ENCODE peak calls at places on chromosomes 6 and 20, in ten cellular contexts. One of them, this sample, is unnamed.
A peak's percentile ranks its signal among the peaks of the same experiment; 100 is the strongest.

GRCh38 chr6:52286798-52287432 is 2.4 kb upstream of the MCM3 start:
- DNase-seq in body of pancreas: peak; percentile 63
- DNase-seq in right cardiac atrium: peak; percentile 71
- DNase-seq in GM23248: peak; percentile 82
- DNase-seq in hepatocyte: peak; percentile 76
- DNase-seq in psoas muscle: peak; percentile 56
- DNase-seq in IMR-90: peak; percentile 72
- DNase-seq in mucosa of descending colon: peak; percentile 64
- DNase-seq in GM23338: peak; percentile 85
- DNase-seq in right atrium auricular region: no peak
- DNase-seq in this sample: peak; percentile 76

GRCh38 chr20:45088247-45088646 is 12.7 kb downstream of the KCNS1 start:
- DNase-seq in hepatocyte: peak; percentile 49
- DNase-seq in psoas muscle: no peak
- DNase-seq in body of pancreas: no peak
- DNase-seq in GM23248: peak; percentile 96
- DNase-seq in IMR-90: peak; percentile 96
- DNase-seq in right cardiac atrium: no peak
- DNase-seq in mucosa of descending colon: no peak
- DNase-seq in right atrium auricular region: no peak
- DNase-seq in GM23338: peak; percentile 19
- DNase-seq in this sample: no peak

GRCh38 chr20:47304287-47304686 is 52.2 kb downstream of the ZMYND8 start:
- DNase-seq in right cardiac atrium: no peak
- DNase-seq in psoas muscle: no peak
- DNase-seq in IMR-90: peak; percentile 72
- DNase-seq in body of pancreas: no peak
- DNase-seq in right atrium auricular region: no peak
- DNase-seq in GM23338: no peak
- DNase-seq in hepatocyte: peak; percentile 60
- DNase-seq in mucosa of descending colon: no peak
- DNase-seq in GM23248: peak; percentile 17
- DNase-seq in this sample: no peak

GRCh38 chr6:145143379-145143778 is 591.9 kb downstream of the EPM2A start:
- DNase-seq in mucosa of descending colon: no peak
- DNase-seq in hepatocyte: no peak
- DNase-seq in GM23338: no peak
- DNase-seq in body of pancreas: no peak
- DNase-seq in right cardiac atrium: no peak
- DNase-seq in GM23248: no peak
- DNase-seq in right atrium auricular region: no peak
- DNase-seq in psoas muscle: no peak
- DNase-seq in IMR-90: no peak
- DNase-seq in this sample: no peak

GRCh38 chr20:23043376-23043775 is 6.1 kb downstream of the THBD start:
- DNase-seq in mucosa of descending colon: no peak
- DNase-seq in GM23248: no peak
- DNase-seq in psoas muscle: no peak
- DNase-seq in right atrium auricular region: no peak
- DNase-seq in GM23338: no peak
- DNase-seq in IMR-90: no peak
- DNase-seq in body of pancreas: no peak
- DNase-seq in hepatocyte: no peak
- DNase-seq in right cardiac atrium: no peak
- DNase-seq in this sample: no peak

GRCh38 chr6:403659-404655 is 12.4 kb downstream of the IRF4 start:
- DNase-seq in mucosa of descending colon: peak; percentile 48
- DNase-seq in right atrium auricular region: no peak
- DNase-seq in GM23338: no peak
- DNase-seq in psoas muscle: no peak
- DNase-seq in hepatocyte: no peak
- DNase-seq in GM23248: no peak
- DNase-seq in IMR-90: no peak
- DNase-seq in body of pancreas: no peak
- DNase-seq in right cardiac atrium: no peak
- DNase-seq in this sample: no peak

GRCh38 chr6:15460110-15460727 is 202.6 kb downstream of the DTNBP1 start:
- DNase-seq in mucosa of descending colon: no peak
- DNase-seq in GM23338: no peak
- DNase-seq in GM23248: no peak
- DNase-seq in IMR-90: no peak
- DNase-seq in right atrium auricular region: no peak
- DNase-seq in right cardiac atrium: no peak
- DNase-seq in hepatocyte: no peak
- DNase-seq in body of pancreas: no peak
- DNase-seq in psoas muscle: no peak
- DNase-seq in this sample: no peak

GRCh38 chr6:20571261-20571660 is 37.0 kb downstream of the CDKAL1 start:
- DNase-seq in IMR-90: no peak
- DNase-seq in psoas muscle: no peak
- DNase-seq in GM23248: no peak
- DNase-seq in hepatocyte: no peak
- DNase-seq in right atrium auricular region: no peak
- DNase-seq in right cardiac atrium: no peak
- DNase-seq in GM23338: no peak
- DNase-seq in body of pancreas: no peak
- DNase-seq in mucosa of descending colon: no peak
- DNase-seq in this sample: no peak

GRCh38 chr6:79734374-79734773 is 103.2 kb downstream of the SH3BGRL2 start:
- DNase-seq in hepatocyte: no peak
- DNase-seq in psoas muscle: no peak
- DNase-seq in right atrium auricular region: no peak
- DNase-seq in IMR-90: no peak
- DNase-seq in GM23248: no peak
- DNase-seq in mucosa of descending colon: no peak
- DNase-seq in GM23338: no peak
- DNase-seq in body of pancreas: no peak
- DNase-seq in right cardiac atrium: no peak
- DNase-seq in this sample: no peak

GRCh38 chr20:52361650-52362049 is 170.1 kb upstream of the ZFP64 start:
- DNase-seq in psoas muscle: no peak
- DNase-seq in IMR-90: no peak
- DNase-seq in GM23338: no peak
- DNase-seq in hepatocyte: no peak
- DNase-seq in right cardiac atrium: no peak
- DNase-seq in body of pancreas: no peak
- DNase-seq in mucosa of descending colon: no peak
- DNase-seq in right atrium auricular region: no peak
- DNase-seq in GM23248: no peak
- DNase-seq in this sample: no peak

GRCh38 chr6:155349129-155349528 is 34.8 kb upstream of the TFB1M start:
- DNase-seq in GM23338: no peak
- DNase-seq in GM23248: peak; percentile 63
- DNase-seq in hepatocyte: no peak
- DNase-seq in psoas muscle: no peak
- DNase-seq in body of pancreas: no peak
- DNase-seq in right atrium auricular region: no peak
- DNase-seq in right cardiac atrium: no peak
- DNase-seq in IMR-90: peak; percentile 67
- DNase-seq in mucosa of descending colon: no peak
- DNase-seq in this sample: no peak

GRCh38 chr6:128280960-128281359 is 239.4 kb downstream of the PTPRK start:
- DNase-seq in GM23338: peak; percentile 60
- DNase-seq in right atrium auricular region: no peak
- DNase-seq in IMR-90: no peak
- DNase-seq in body of pancreas: no peak
- DNase-seq in hepatocyte: no peak
- DNase-seq in mucosa of descending colon: no peak
- DNase-seq in right cardiac atrium: no peak
- DNase-seq in GM23248: no peak
- DNase-seq in psoas muscle: no peak
- DNase-seq in this sample: no peak

GRCh38 chr20:21430031-21430430 is 32.7 kb upstream of the NKX2-4 start:
- DNase-seq in IMR-90: no peak
- DNase-seq in mucosa of descending colon: no peak
- DNase-seq in GM23338: no peak
- DNase-seq in hepatocyte: no peak
- DNase-seq in right atrium auricular region: no peak
- DNase-seq in psoas muscle: no peak
- DNase-seq in GM23248: no peak
- DNase-seq in body of pancreas: no peak
- DNase-seq in right cardiac atrium: no peak
- DNase-seq in this sample: no peak

GRCh38 chr6:62285612-62286469 is at the start of gene KHDRBS2:
- DNase-seq in body of pancreas: peak; percentile 77
- DNase-seq in psoas muscle: peak; percentile 79
- DNase-seq in hepatocyte: peak; percentile 95
- DNase-seq in right cardiac atrium: peak; percentile 79
- DNase-seq in IMR-90: no peak
- DNase-seq in mucosa of descending colon: peak; percentile 92
- DNase-seq in GM23338: peak; percentile 88
- DNase-seq in right atrium auricular region: peak; percentile 74
- DNase-seq in GM23248: peak; percentile 3
- DNase-seq in this sample: peak; percentile 3
- H3K4me3 ChIP-seq in body of pancreas: no peak within 1 kb of the TSS
- H3K4me3 ChIP-seq in psoas muscle: peak within 1 kb of the TSS; percentile 64
- H3K4me3 ChIP-seq in hepatocyte: peak within 1 kb of the TSS; percentile 48
- H3K4me3 ChIP-seq in right cardiac atrium: peak within 1 kb of the TSS; percentile 4
- H3K4me3 ChIP-seq in IMR-90: no peak within 1 kb of the TSS
- H3K4me3 ChIP-seq in mucosa of descending colon: no peak within 1 kb of the TSS
- H3K4me3 ChIP-seq in GM23338: peak within 1 kb of the TSS; percentile 65
- H3K4me3 ChIP-seq in right atrium auricular region: peak within 1 kb of the TSS; percentile 40
- H3K4me3 ChIP-seq in GM23248: no peak within 1 kb of the TSS
- H3K4me3 ChIP-seq in this sample: no peak within 1 kb of the TSS

GRCh38 chr6:3750324-3751018 is 1.0 kb downstream of the PXDC1 start:
- DNase-seq in mucosa of descending colon: peak; percentile 87
- DNase-seq in psoas muscle: peak; percentile 89
- DNase-seq in hepatocyte: peak; percentile 89
- DNase-seq in right cardiac atrium: peak; percentile 89
- DNase-seq in right atrium auricular region: peak; percentile 91
- DNase-seq in body of pancreas: peak; percentile 76
- DNase-seq in GM23248: peak; percentile 91
- DNase-seq in GM23338: peak; percentile 69
- DNase-seq in IMR-90: peak; percentile 72
- DNase-seq in this sample: peak; percentile 39

GRCh38 chr6:3752538-3753227 is 1.2 kb upstream of the PXDC1 start:
- DNase-seq in GM23248: no peak
- DNase-seq in right atrium auricular region: no peak
- DNase-seq in GM23338: peak; percentile 31
- DNase-seq in mucosa of descending colon: no peak
- DNase-seq in IMR-90: no peak
- DNase-seq in psoas muscle: no peak
- DNase-seq in hepatocyte: no peak
- DNase-seq in body of pancreas: no peak
- DNase-seq in right cardiac atrium: no peak
- DNase-seq in this sample: no peak

GRCh38 chr6:3751730-3752537 is 421 bp upstream of the PXDC1 start:
- DNase-seq in body of pancreas: peak; percentile 81
- DNase-seq in right atrium auricular region: peak; percentile 94
- DNase-seq in GM23338: peak; percentile 88
- DNase-seq in mucosa of descending colon: peak; percentile 88
- DNase-seq in right cardiac atrium: peak; percentile 93
- DNase-seq in hepatocyte: peak; percentile 97
- DNase-seq in GM23248: peak; percentile 98
- DNase-seq in IMR-90: peak; percentile 93
- DNase-seq in psoas muscle: peak; percentile 92
- DNase-seq in this sample: peak; percentile 75

GRCh38 chr6:3749991-3750323 is 1.6 kb downstream of the PXDC1 start:
- DNase-seq in GM23248: peak; percentile 91
- DNase-seq in right cardiac atrium: peak; percentile 76
- DNase-seq in IMR-90: peak; percentile 74
- DNase-seq in hepatocyte: peak; percentile 81
- DNase-seq in psoas muscle: peak; percentile 72
- DNase-seq in body of pancreas: peak; percentile 65
- DNase-seq in GM23338: no peak
- DNase-seq in mucosa of descending colon: peak; percentile 54
- DNase-seq in right atrium auricular region: peak; percentile 87
- DNase-seq in this sample: no peak

GRCh38 chr6:3751019-3751729 is at the start of gene PXDC1:
- DNase-seq in GM23338: peak; percentile 61
- DNase-seq in psoas muscle: no peak
- DNase-seq in IMR-90: no peak
- DNase-seq in hepatocyte: peak; percentile 66
- DNase-seq in right atrium auricular region: no peak
- DNase-seq in GM23248: peak; percentile 67
- DNase-seq in mucosa of descending colon: peak; percentile 62
- DNase-seq in body of pancreas: no peak
- DNase-seq in right cardiac atrium: no peak
- DNase-seq in this sample: no peak
- H3K4me1 ChIP-seq in GM23338: peaks cover 15% of the 10 kb centered on the region
- H3K4me1 ChIP-seq in psoas muscle: peaks cover 37% of the 10 kb centered on the region
- H3K4me1 ChIP-seq in IMR-90: peaks cover 22% of the 10 kb centered on the region
- H3K4me1 ChIP-seq in hepatocyte: peaks cover 28% of the 10 kb centered on the region
- H3K4me1 ChIP-seq in right atrium auricular region: no peaks in the 10 kb centered on the region
- H3K4me1 ChIP-seq in GM23248: peaks cover 21% of the 10 kb centered on the region
- H3K4me1 ChIP-seq in mucosa of descending colon: peaks cover 25% of the 10 kb centered on the region
- H3K4me1 ChIP-seq in body of pancreas: peaks cover 42% of the 10 kb centered on the region
- H3K4me1 ChIP-seq in right cardiac atrium: peaks cover 6% of the 10 kb centered on the region
- H3K4me1 ChIP-seq in this sample: peaks cover 5% of the 10 kb centered on the region

GRCh38 chr6:170290306-170291128 is at the start of gene DLL1:
- DNase-seq in hepatocyte: peak; percentile 49
- DNase-seq in right cardiac atrium: peak; percentile 71
- DNase-seq in psoas muscle: peak; percentile 57
- DNase-seq in GM23248: peak; percentile 70
- DNase-seq in mucosa of descending colon: no peak
- DNase-seq in body of pancreas: no peak
- DNase-seq in IMR-90: peak; percentile 29
- DNase-seq in GM23338: peak; percentile 87
- DNase-seq in right atrium auricular region: no peak
- DNase-seq in this sample: peak; percentile 78
- H3K4me3 ChIP-seq in hepatocyte: peak within 1 kb of the TSS; percentile 33
- H3K4me3 ChIP-seq in right cardiac atrium: peak within 1 kb of the TSS; percentile 83
- H3K4me3 ChIP-seq in psoas muscle: peak within 1 kb of the TSS; percentile 84
- H3K4me3 ChIP-seq in GM23248: peak within 1 kb of the TSS; percentile 95
- H3K4me3 ChIP-seq in mucosa of descending colon: peak within 1 kb of the TSS; percentile 40
- H3K4me3 ChIP-seq in body of pancreas: peak within 1 kb of the TSS; percentile 68
- H3K4me3 ChIP-seq in IMR-90: peak within 1 kb of the TSS; percentile 61
- H3K4me3 ChIP-seq in GM23338: peak within 1 kb of the TSS; percentile 78
- H3K4me3 ChIP-seq in right atrium auricular region: peak within 1 kb of the TSS; percentile 72
- H3K4me3 ChIP-seq in this sample: peak within 1 kb of the TSS; percentile 83

DNA sequence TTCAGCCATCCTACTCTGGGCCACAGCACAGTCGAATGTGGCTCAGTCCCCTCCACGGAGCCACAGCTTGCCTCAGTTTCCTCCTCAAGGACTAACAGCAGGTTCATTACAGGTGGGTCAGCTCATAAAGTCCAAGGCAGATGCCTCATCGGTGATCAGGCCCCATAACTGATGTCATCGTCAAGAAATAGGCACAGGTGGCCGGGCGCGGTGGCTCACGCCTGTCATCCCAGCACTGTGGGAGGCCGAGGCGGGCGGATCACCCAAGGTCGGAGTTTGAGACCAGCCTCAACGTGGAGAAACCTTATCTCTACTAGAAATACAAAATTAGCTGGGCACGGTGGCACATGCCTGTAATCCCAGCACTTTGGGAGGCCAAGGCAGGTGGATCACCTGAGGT is 3.4 kb downstream of the UCKL1 start:
- DNase-seq in mucosa of descending colon: peak; percentile 59
- DNase-seq in IMR-90: no peak
- DNase-seq in hepatocyte: no peak
- DNase-seq in GM23248: no peak
- DNase-seq in body of pancreas: no peak
- DNase-seq in GM23338: no peak
- DNase-seq in right atrium auricular region: no peak
- DNase-seq in right cardiac atrium: no peak
- DNase-seq in psoas muscle: no peak
- DNase-seq in this sample: no peak
- H3K4me1 ChIP-seq in mucosa of descending colon: peaks cover 75% of the 10 kb centered on the region
- H3K4me1 ChIP-seq in IMR-90: peaks cover 44% of the 10 kb centered on the region
- H3K4me1 ChIP-seq in hepatocyte: peaks cover 26% of the 10 kb centered on the region
- H3K4me1 ChIP-seq in GM23248: peaks cover 27% of the 10 kb centered on the region
- H3K4me1 ChIP-seq in body of pancreas: peaks cover 88% of the 10 kb centered on the region
- H3K4me1 ChIP-seq in GM23338: peaks cover 14% of the 10 kb centered on the region
- H3K4me1 ChIP-seq in right atrium auricular region: no peaks in the 10 kb centered on the region
- H3K4me1 ChIP-seq in right cardiac atrium: peaks cover 13% of the 10 kb centered on the region
- H3K4me1 ChIP-seq in psoas muscle: peaks cover 81% of the 10 kb centered on the region
- H3K4me1 ChIP-seq in this sample: peaks cover 23% of the 10 kb centered on the region

GRCh38 chr6:44023586-44024454 is 103.4 kb downstream of the MRPL14 start:
- DNase-seq in psoas muscle: no peak
- DNase-seq in mucosa of descending colon: no peak
- DNase-seq in IMR-90: no peak
- DNase-seq in right cardiac atrium: no peak
- DNase-seq in right atrium auricular region: no peak
- DNase-seq in body of pancreas: no peak
- DNase-seq in GM23248: no peak
- DNase-seq in hepatocyte: no peak
- DNase-seq in GM23338: no peak
- DNase-seq in this sample: no peak
- H3K4me3 ChIP-seq in psoas muscle: no peak overlapping the region
- H3K4me3 ChIP-seq in mucosa of descending colon: no peak overlapping the region
- H3K4me3 ChIP-seq in IMR-90: no peak overlapping the region
- H3K4me3 ChIP-seq in right cardiac atrium: no peak overlapping the region
- H3K4me3 ChIP-seq in right atrium auricular region: no peak overlapping the region
- H3K4me3 ChIP-seq in body of pancreas: no peak overlapping the region
- H3K4me3 ChIP-seq in GM23248: no peak overlapping the region
- H3K4me3 ChIP-seq in hepatocyte: no peak overlapping the region
- H3K4me3 ChIP-seq in GM23338: no peak overlapping the region
- H3K4me3 ChIP-seq in this sample: no peak overlapping the region

This sample was measured in SJCRH30.